ENCODE peak calls at places on chromosome 16, in ten cellular contexts. P is suprapubic skin, G is psoas muscle, I is upper lobe of right lung, Z is fibroblast of lung, L is H1, O is astrocyte of the spinal cord, J is glutamatergic neuron, X is uterus, N is mesothelial cell of epicardium. V is an unnamed sample.

GRCh38 chr16:86391987-86392386 is 118.3 kb upstream of the FOXF1 start:
- DNase-seq in J (no peak), G (no peak), X (no peak), I (no peak), L (no peak), P (no peak), N (no peak), O (peak; percentile 40), Z (peak; percentile 61), V (no peak)

GRCh38 chr16:10868089-10868488 is 8.9 kb upstream of the CIITA start:
- DNase-seq in N (no peak), L (no peak), Z (no peak), O (no peak), X (no peak), P (no peak), I (peak; percentile 40), G (no peak), J (no peak), V (no peak)

GRCh38 chr16:30382398-30383015 is at the start of gene SEPTIN1:
- DNase-seq in O (no peak), J (no peak), P (no peak), Z (no peak), L (no peak), X (no peak), N (no peak), I (no peak), G (no peak), V (no peak)

GRCh38 chr16:51818342-51818944 is 667.4 kb upstream of the SALL1 start:
- DNase-seq in P (no peak), N (no peak), Z (peak; percentile 80), O (peak; percentile 36), I (no peak), G (no peak), L (peak; percentile 25), X (no peak), J (peak; percentile 82), V (peak; percentile 83)

GRCh38 chr16:82263456-82264159 is 93.6 kb upstream of the MPHOSPH6 start:
- DNase-seq in I (no peak), J (peak; percentile 57), P (no peak), G (peak; percentile 20), L (no peak), O (peak; percentile 44), X (peak; percentile 41), Z (peak; percentile 52), N (no peak), V (peak; percentile 68)

GRCh38 chr16:88538366-88539060 is 31.7 kb upstream of the ZC3H18 start:
- DNase-seq in J (no peak), O (no peak), Z (no peak), I (no peak), N (no peak), L (no peak), P (no peak), X (no peak), G (no peak), V (no peak)

GRCh38 chr16:86949116-86949515 is 368.1 kb downstream of the C16orf95 start:
- DNase-seq in J (no peak), N (no peak), X (no peak), L (no peak), O (no peak), G (no peak), P (no peak), Z (no peak), I (no peak), V (no peak)

GRCh38 chr16:20884240-20884556 is 16.0 kb downstream of the DCUN1D3 start:
- DNase-seq in O (peak; percentile 87), J (no peak), P (no peak), L (no peak), Z (peak; percentile 91), X (peak; percentile 63), I (no peak), N (no peak), G (no peak), V (no peak)

GRCh38 chr16:62711797-62712196 is 675.6 kb upstream of the CDH8 start:
- DNase-seq in J (no peak), L (peak; percentile 13), O (no peak), I (no peak), G (no peak), N (no peak), X (no peak), Z (no peak), P (no peak), V (no peak)
- TF ChIP-seq CTCF in J (no peak), L (peak; percentile 46), O (no peak), I (no peak), G (no peak), N (no peak), X (no peak), Z (no peak), P (no peak), V (no peak)

GRCh38 chr16:57970319-57970718 is 609 bp downstream of the CNGB1 start:
- DNase-seq in I (no peak), O (no peak), L (no peak), Z (no peak), J (no peak), N (no peak), X (no peak), G (no peak), P (no peak), V (no peak)
- TF ChIP-seq CTCF in I (no peak), O (no peak), L (no peak), Z (no peak), J (no peak), N (no peak), X (no peak), G (no peak), P (no peak), V (no peak)

GRCh38 chr16:49000594-49000993 is 281.0 kb downstream of the CBLN1 start:
- DNase-seq in X (no peak), J (no peak), L (peak; percentile 10), G (no peak), I (no peak), P (no peak), N (no peak), Z (no peak), O (no peak), V (peak; percentile 23)
- TF ChIP-seq CTCF in X (peak; percentile 26), J (peak; percentile 91), L (peak; percentile 60), G (peak; percentile 39), I (peak; percentile 44), P (no peak), N (peak; percentile 86), Z (peak; percentile 22), O (peak; percentile 55), V (peak; percentile 12)

GRCh38 chr16:67653131-67654068 is 6.7 kb downstream of the ACD start:
- DNase-seq in G (no peak), L (no peak), Z (no peak), P (peak; percentile 66), O (no peak), X (no peak), J (peak; percentile 62), I (no peak), N (no peak), V (no peak)
- TF ChIP-seq CTCF in G (peak; percentile 25), L (peak; percentile 40), Z (no peak), P (no peak), O (no peak), X (peak; percentile 13), J (peak; percentile 82), I (no peak), N (peak; percentile 55), V (peak; percentile 28)

DNA sequence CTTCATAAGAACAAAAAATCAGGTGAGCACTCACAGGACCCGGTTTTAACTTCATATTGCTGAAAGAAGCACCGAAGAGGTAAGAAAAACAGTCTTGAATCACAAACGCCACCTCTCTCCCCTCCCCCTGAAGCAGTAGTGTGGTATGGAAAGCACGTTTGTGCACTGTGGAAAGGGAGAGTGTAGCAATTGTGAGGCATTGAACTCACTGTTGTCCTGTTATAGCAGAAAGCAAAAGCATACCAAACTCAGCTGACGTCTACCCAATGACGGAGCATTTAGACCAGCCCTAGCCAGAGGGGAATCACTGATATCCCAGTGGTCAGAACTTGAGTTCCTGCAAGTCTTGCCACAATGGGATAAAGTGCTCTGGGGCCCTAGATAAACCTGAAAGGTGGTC is 98.8 kb downstream of the DYNLRB2 start:
- DNase-seq in G (no peak), J (no peak), Z (no peak), O (no peak), P (no peak), X (no peak), I (no peak), L (no peak), N (no peak), V (no peak)
- TF ChIP-seq CTCF in G (no peak), J (no peak), Z (no peak), O (no peak), P (no peak), X (no peak), I (no peak), L (no peak), N (no peak), V (no peak)

GRCh38 chr16:85317704-85318103 is 205.4 kb upstream of the CIBAR2 start:
- DNase-seq in G (no peak), L (no peak), X (no peak), I (no peak), N (no peak), Z (no peak), J (no peak), O (no peak), P (no peak), V (no peak)

GRCh38 chr16:85315871-85316270 is 203.6 kb upstream of the CIBAR2 start:
- DNase-seq in I (no peak), O (no peak), G (no peak), L (no peak), P (no peak), Z (no peak), X (no peak), J (peak; percentile 68), N (no peak), V (no peak)

GRCh38 chr16:85316944-85317343 is 204.7 kb upstream of the CIBAR2 start:
- DNase-seq in X (no peak), G (no peak), O (no peak), L (no peak), J (no peak), I (no peak), P (no peak), N (no peak), Z (no peak), V (no peak)

GRCh38 chr16:85314633-85315032 is 202.4 kb upstream of the CIBAR2 start:
- DNase-seq in X (no peak), G (no peak), N (no peak), P (no peak), L (no peak), Z (no peak), I (no peak), O (no peak), J (no peak), V (no peak)

DNA sequence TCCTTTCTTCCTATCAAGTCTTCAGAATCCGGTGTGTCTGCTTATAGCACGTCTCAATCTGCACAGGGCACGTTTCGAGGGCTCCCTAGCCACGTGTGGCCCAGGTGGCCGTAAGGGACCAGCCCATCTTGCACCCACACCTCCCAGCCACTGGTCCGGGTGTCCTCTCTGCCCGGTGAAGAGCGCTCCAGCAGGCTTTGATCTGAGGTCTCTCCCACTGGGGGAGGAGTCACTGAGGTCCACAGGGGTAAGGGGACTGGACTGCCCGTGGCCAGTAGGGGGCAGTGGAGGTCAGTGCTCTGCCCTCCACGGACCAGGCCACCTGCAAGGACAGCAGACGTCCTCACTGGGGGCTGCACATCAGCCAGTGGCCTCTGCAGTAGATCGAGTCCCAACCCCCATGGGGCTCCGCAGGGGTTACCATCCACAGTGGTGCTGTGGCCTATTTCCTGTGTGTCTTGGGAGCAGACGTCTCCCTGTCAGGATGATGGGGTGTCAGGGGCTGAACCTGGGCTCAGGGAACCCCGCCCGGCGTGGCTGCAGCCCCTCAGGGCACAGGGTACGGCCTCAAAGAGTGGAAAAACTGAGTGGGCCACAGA is 204.1 kb upstream of the CIBAR2 start:
- DNase-seq in O (peak; percentile 43), X (no peak), L (no peak), Z (peak; percentile 58), J (peak; percentile 84), P (no peak), N (no peak), I (peak; percentile 81), G (peak; percentile 73), V (peak; percentile 73)
- TF ChIP-seq CTCF in O (peak; percentile 94), X (peak; percentile 56), L (peak; percentile 98), Z (peak; percentile 73), J (peak; percentile 93), P (peak; percentile 42), N (peak; percentile 76), I (peak; percentile 84), G (peak; percentile 71), V (peak; percentile 84)

V was measured in testis.